ENCODE peak calls at places on chromosomes 12 and 14, in five cellular contexts. V is HEK293T, S is NCI-H2227 treated with DMSO at 0.1 percent for 48 hours, D is NCI-H2171, T is T-helper 17 cell. U is an unnamed sample.

GRCh38 chr12:28708918-28709371 is 440.1 kb upstream of the FAR2 start:
- DNase-seq in V (no peak), S (no peak), D (no peak), T (no peak), U (no peak)

GRCh38 chr12:67674417-67674816 is 25.9 kb downstream of the DYRK2 start:
- DNase-seq in V (no peak), S (no peak), D (no peak), T (no peak), U (no peak)

GRCh38 chr12:63064080-63064479 is 86.9 kb downstream of the AVPR1A start:
- DNase-seq in V (no peak), S (no peak), D (no peak), T (no peak), U (no peak)

GRCh38 chr14:74616507-74616906 is 4.5 kb upstream of the LTBP2 start:
- DNase-seq in V (no peak), S (no peak), D (no peak), T (no peak), U (peak)

GRCh38 chr12:57890191-57891120 is 43.9 kb upstream of the CTDSP2 start:
- DNase-seq in V (no peak), S (no peak), D (no peak), T (no peak), U (no peak)

GRCh38 chr12:127294651-127295205 is 972.2 kb upstream of the TMEM132C start:
- DNase-seq in V (no peak), S (no peak), D (no peak), T (no peak), U (no peak)

GRCh38 chr12:122028165-122028591 is 6.5 kb downstream of the BCL7A start:
- DNase-seq in V (no peak), S (no peak), D (no peak), T (no peak), U (no peak)

GRCh38 chr12:3647504-3647903 is 105.4 kb downstream of the CRACR2A start:
- DNase-seq in V (no peak), S (no peak), D (no peak), T (no peak), U (no peak)

GRCh38 chr12:50764116-50764860 is 387 bp downstream of the ATF1 start:
- DNase-seq in V (peak), S (peak), D (peak), T (peak), U (peak)

GRCh38 chr14:46663382-46663781 is 11.8 kb upstream of the RPL10L start:
- DNase-seq in V (no peak), S (no peak), D (no peak), T (no peak), U (no peak)

GRCh38 chr12:27460471-27460978 is 14.0 kb downstream of the SMCO2 start:
- DNase-seq in V (no peak), S (no peak), D (no peak), T (no peak), U (no peak)

GRCh38 chr14:75229923-75230792 is 48.5 kb upstream of the FOS start:
- DNase-seq in V (peak), S (no peak), D (no peak), T (peak), U (peak)

GRCh38 chr12:123384994-123385376 is 1.1 kb downstream of the KMT5A start:
- DNase-seq in V (no peak), S (no peak), D (no peak), T (no peak), U (peak)

GRCh38 chr12:103387385-103387784 is 108.4 kb downstream of the C12orf42 start:
- DNase-seq in V (no peak), S (no peak), D (no peak), T (no peak), U (no peak)

GRCh38 chr12:54016478-54016964 is 7.7 kb downstream of the HOXC8 start:
- DNase-seq in V (peak), S (no peak), D (peak), T (no peak), U (no peak)

GRCh38 chr14:49863483-49864262 is 11.1 kb upstream of the NEMF start:
- DNase-seq in V (no peak), S (no peak), D (no peak), T (no peak), U (peak)

GRCh38 chr14:21521526-21521925 is 4.6 kb downstream of the SALL2 start:
- DNase-seq in V (no peak), S (no peak), D (no peak), T (no peak), U (no peak)

GRCh38 chr12:73106296-73106695 is 834.1 kb downstream of the TRHDE start:
- DNase-seq in V (no peak), S (no peak), D (no peak), T (no peak), U (no peak)

GRCh38 chr12:120093592-120094355 is 22.8 kb downstream of the RAB35 start:
- DNase-seq in V (no peak), S (peak), D (peak), T (no peak), U (no peak)

GRCh38 chr12:119835068-119835467 is 42.1 kb downstream of the CIT start:
- DNase-seq in V (no peak), S (no peak), D (no peak), T (no peak), U (no peak)

GRCh38 chr12:119594772-119595445 is 1.3 kb downstream of the TMEM233 start:
- DNase-seq in V (no peak), S (no peak), D (no peak), T (no peak), U (peak)

GRCh38 chr14:58812050-58812690 is 174.4 kb downstream of the DACT1 start:
- DNase-seq in V (no peak), S (no peak), D (peak), T (no peak), U (no peak)

GRCh38 chr12:55699471-55700055 is 8.1 kb downstream of the ITGA7 start:
- DNase-seq in V (no peak), S (no peak), D (no peak), T (no peak), U (no peak)

GRCh38 chr12:133106253-133106652 is 23.8 kb downstream of the ZNF891 start:
- DNase-seq in V (no peak), S (no peak), D (no peak), T (no peak), U (peak)

GRCh38 chr12:105783983-105784947 is 354.5 kb downstream of the NUAK1 start:
- DNase-seq in V (no peak), S (no peak), D (no peak), T (no peak), U (no peak)

GRCh38 chr12:32467959-32468863 is 68.9 kb downstream of the FGD4 start:
- DNase-seq in V (no peak), S (no peak), D (no peak), T (no peak), U (no peak)

GRCh38 chr12:14621821-14622220 is 54.1 kb upstream of the PLBD1 start:
- DNase-seq in V (no peak), S (no peak), D (no peak), T (no peak), U (no peak)

GRCh38 chr14:20403521-20403920 is 9.8 kb downstream of the TEP1 start:
- DNase-seq in V (no peak), S (no peak), D (no peak), T (no peak), U (no peak)

GRCh38 chr12:128810182-128811127 is 13.3 kb downstream of the SLC15A4 start:
- DNase-seq in V (no peak), S (no peak), D (no peak), T (no peak), U (no peak)

GRCh38 chr14:100899841-100900771 is 3.4 kb downstream of the RTL1 start:
- DNase-seq in V (no peak), S (no peak), D (no peak), T (no peak), U (no peak)

GRCh38 chr12:2248901-2249381 is 196.2 kb downstream of the CACNA1C start:
- DNase-seq in V (no peak), S (no peak), D (no peak), T (no peak), U (no peak)

GRCh38 chr12:39572551-39572950 is 47.1 kb downstream of the ABCD2 start:
- DNase-seq in V (no peak), S (no peak), D (no peak), T (no peak), U (no peak)

GRCh38 chr12:68253504-68253903 is at the start of gene IL22:
- DNase-seq in V (no peak), S (no peak), D (no peak), T (no peak), U (no peak)

GRCh38 chr12:118884226-118884625 is 97.1 kb upstream of the SRRM4 start:
- DNase-seq in V (no peak), S (no peak), D (no peak), T (no peak), U (no peak)

GRCh38 chr14:24274101-24274543 is 2.7 kb upstream of the RABGGTA start:
- DNase-seq in V (no peak), S (no peak), D (no peak), T (no peak), U (peak)

GRCh38 chr12:49564241-49565118 is 3.5 kb downstream of the MCRS1 start:
- DNase-seq in V (no peak), S (no peak), D (no peak), T (no peak), U (no peak)

GRCh38 chr14:22794533-22794932 is 20.7 kb downstream of the SLC7A7 start:
- DNase-seq in V (no peak), S (no peak), D (no peak), T (no peak), U (no peak)

GRCh38 chr12:67910360-67911292 is 78.6 kb upstream of the IFNG-AS1 start:
- DNase-seq in V (no peak), S (no peak), D (no peak), T (no peak), U (no peak)